ENCODE peak calls at places on chromosome 6, in four cellular contexts. A is CD8-positive, alpha-beta T cell; L is gastrocnemius medialis; Y is astrocyte. U is an unnamed sample.

GRCh38 chr6:21219856-21220255 is 373.7 kb upstream of the SOX4 start:
- DNase-seq in Y (no peak), A (no peak), L (no peak), U (no peak)

GRCh38 chr6:90082847-90083246 is 188.6 kb downstream of the GJA10 start:
- DNase-seq in A (no peak), L (no peak), Y (no peak), U (no peak)

GRCh38 chr6:23420659-23421350 is 705.2 kb upstream of the NRSN1 start:
- DNase-seq in A (no peak), L (no peak), Y (no peak), U (no peak)

GRCh38 chr6:21109421-21110178 is 484.0 kb upstream of the SOX4 start:
- DNase-seq in A (no peak), L (no peak), Y (peak; percentile 93), U (no peak)

GRCh38 chr6:36249010-36249409 is 20.9 kb upstream of the PNPLA1 start:
- DNase-seq in Y (no peak), L (no peak), A (no peak), U (no peak)

GRCh38 chr6:39814236-39814635 is 22.1 kb downstream of the DAAM2 start:
- DNase-seq in A (no peak), L (no peak), Y (peak; percentile 12), U (no peak)

GRCh38 chr6:100446115-100446921 is 18.4 kb downstream of the SIM1 start:
- DNase-seq in Y (no peak), L (no peak), A (no peak), U (no peak)

GRCh38 chr6:7431594-7432390 is 42.2 kb downstream of the RIOK1 start:
- DNase-seq in L (no peak), A (no peak), Y (peak; percentile 23), U (no peak)

GRCh38 chr6:21906826-21907225 is 313.3 kb downstream of the SOX4 start:
- DNase-seq in Y (no peak), A (no peak), L (no peak), U (no peak)

GRCh38 chr6:31113861-31114539 is 600 bp upstream of the PSORS1C1 start:
- DNase-seq in L (no peak), Y (peak; percentile 38), A (no peak), U (no peak)

GRCh38 chr6:36938536-36938935 is 16.0 kb upstream of the PI16 start:
- DNase-seq in A (no peak), Y (peak; percentile 78), L (no peak), U (no peak)

GRCh38 chr6:168827484-168827883 is 386.5 kb downstream of the SMOC2 start:
- DNase-seq in Y (no peak), L (no peak), A (no peak), U (no peak)

GRCh38 chr6:38346291-38347079 is 293.2 kb downstream of the BTBD9 start:
- DNase-seq in Y (peak; percentile 98), A (no peak), L (no peak), U (no peak)

GRCh38 chr6:150740453-150740852 is 125.0 kb upstream of the MTHFD1L start:
- DNase-seq in Y (no peak), L (no peak), A (no peak), U (no peak)

GRCh38 chr6:53547166-53547814 is 2.4 kb upstream of the GCLC start:
- DNase-seq in Y (no peak), A (no peak), L (no peak), U (no peak)

GRCh38 chr6:128963561-128963960 is 80.6 kb downstream of the LAMA2 start:
- DNase-seq in L (no peak), A (no peak), Y (peak; percentile 41), U (no peak)

GRCh38 chr6:42979523-42980177 is 669 bp upstream of the PEX6 start:
- DNase-seq in Y (peak; percentile 25), L (no peak), A (no peak), U (no peak)

GRCh38 chr6:116528800-116529199 is 16.7 kb downstream of the TRAPPC3L start:
- DNase-seq in A (no peak), Y (peak; percentile 41), L (no peak), U (no peak)

GRCh38 chr6:148440021-148440420 is 97.4 kb downstream of the SASH1 start:
- DNase-seq in Y (no peak), L (no peak), A (no peak), U (no peak)
- H3K27ac ChIP-seq in Y (no peak overlapping the region), L (peak overlapping the region; percentile 67), A (no peak overlapping the region), U (no peak overlapping the region)

DNA sequence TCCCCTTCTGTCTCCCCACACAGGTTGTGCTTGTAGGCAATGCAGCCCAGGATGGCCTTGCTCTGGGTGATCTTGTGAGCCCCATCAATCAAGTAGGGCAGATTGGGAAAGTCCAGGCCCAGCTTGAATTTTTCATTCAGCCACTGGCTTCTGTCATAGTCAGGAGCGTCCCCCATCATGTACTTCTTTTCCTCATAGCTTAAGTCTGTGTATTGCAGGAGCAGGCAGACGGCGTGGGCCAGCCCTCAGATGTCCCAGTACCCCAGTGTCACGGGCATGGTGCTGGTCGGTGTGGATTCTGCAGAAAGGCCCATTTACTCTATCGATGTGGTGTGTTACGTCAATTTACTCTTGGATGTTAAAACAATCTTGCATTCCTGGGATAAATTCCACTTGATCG is 40.1 kb upstream of the SLC16A10 start:
- DNase-seq in L (no peak), Y (no peak), A (no peak), U (no peak)
- H3K4me3 ChIP-seq in L (no peak overlapping the region), Y (no peak overlapping the region), A (no peak overlapping the region), U (no peak overlapping the region)

GRCh38 chr6:159746759-159747158 is 15.1 kb upstream of the ACAT2 start:
- DNase-seq in L (no peak), Y (no peak), A (no peak), U (no peak)
- H3K36me3 ChIP-seq in L (peaks cover 10% of the 10 kb centered on the region), Y (peaks cover 66% of the 10 kb centered on the region), A (peaks cover 55% of the 10 kb centered on the region), U (peaks cover 98% of the 10 kb centered on the region)

DNA sequence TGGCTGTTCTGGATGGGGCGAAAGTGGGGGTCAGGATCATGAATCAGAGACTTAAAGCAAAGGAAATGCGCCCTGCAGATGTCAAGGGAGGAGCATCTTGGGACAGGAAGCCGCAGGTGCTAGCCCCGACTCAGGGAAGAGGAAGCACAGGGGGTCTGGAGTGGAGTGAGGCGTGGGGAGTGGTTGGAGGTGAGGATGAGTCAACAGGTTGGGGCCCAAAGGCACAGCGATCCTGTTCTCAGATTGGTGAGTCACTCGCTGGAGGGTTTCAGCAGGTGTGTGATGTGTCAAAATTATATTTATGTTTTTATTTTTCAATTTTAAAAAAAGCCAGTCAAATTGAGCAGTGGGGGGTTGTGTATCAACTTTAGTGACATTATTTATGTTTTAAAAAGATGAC is 19.0 kb downstream of the PACSIN1 start:
- DNase-seq in A (peak; percentile 65), Y (no peak), L (no peak), U (peak; percentile 83)
- H3K27ac ChIP-seq in A (no peak overlapping the region), Y (no peak overlapping the region), L (no peak overlapping the region), U (no peak overlapping the region)